ENCODE peak calls at places on chromosomes 6 and 20, in nine cellular contexts. O, H, X, E, T, A, W, I and N are unnamed samples.

GRCh38 chr6:7073082-7073783 is 34.5 kb upstream of the RREB1 start:
- DNase-seq in E (no peak), H (no peak), T (no peak), O (no peak), X (no peak), A (no peak), W (no peak), I (no peak), N (no peak)

GRCh38 chr6:138337076-138337475 is 40.6 kb upstream of the SMIM28 start:
- DNase-seq in O (no peak), H (no peak), E (no peak), I (no peak), X (no peak), A (no peak), W (no peak), T (no peak), N (no peak)

GRCh38 chr6:132812756-132813172 is 1.6 kb upstream of the RPS12 start:
- DNase-seq in X (no peak), A (no peak), T (no peak), H (no peak), I (no peak), O (no peak), E (no peak), W (no peak), N (no peak)

GRCh38 chr20:22816016-22816415 is 219.1 kb upstream of the SSTR4 start:
- DNase-seq in W (no peak), E (no peak), A (no peak), I (no peak), X (no peak), O (no peak), H (no peak), T (no peak), N (no peak)

GRCh38 chr20:22686097-22686496 is 101.7 kb upstream of the FOXA2 start:
- DNase-seq in A (no peak), H (peak; percentile 28), W (peak; percentile 7), O (no peak), T (no peak), E (no peak), X (peak; percentile 54), I (peak; percentile 73), N (peak; percentile 75)

GRCh38 chr6:4848382-4849068 is 72.3 kb downstream of the CDYL start:
- DNase-seq in T (no peak), A (no peak), O (no peak), E (no peak), I (no peak), W (peak; percentile 10), H (no peak), X (peak; percentile 21), N (no peak)

GRCh38 chr20:41524980-41525613 is 93.1 kb downstream of the CHD6 start:
- DNase-seq in O (peak; percentile 67), X (no peak), I (peak; percentile 70), H (peak; percentile 36), W (peak; percentile 63), T (no peak), A (no peak), E (no peak), N (peak; percentile 55)

GRCh38 chr20:32789896-32790750 is 27.9 kb downstream of the DNMT3B start:
- DNase-seq in I (peak; percentile 79), O (peak; percentile 64), A (peak; percentile 60), E (no peak), H (peak; percentile 55), X (peak; percentile 81), T (peak; percentile 63), W (peak; percentile 90), N (peak; percentile 93)

GRCh38 chr6:129133770-129134192 is 250.8 kb downstream of the LAMA2 start:
- DNase-seq in X (no peak), H (no peak), A (no peak), I (no peak), W (no peak), E (no peak), O (no peak), T (no peak), N (peak; percentile 47)

GRCh38 chr6:132132911-132133639 is 181.9 kb upstream of the CCN2 start:
- DNase-seq in X (no peak), T (no peak), O (no peak), A (no peak), E (no peak), W (no peak), H (peak; percentile 16), I (no peak), N (peak; percentile 40)

GRCh38 chr6:160679402-160679769 is 15.3 kb upstream of the LPA start:
- DNase-seq in I (no peak), T (no peak), W (no peak), H (no peak), A (no peak), X (peak; percentile 77), O (no peak), E (no peak), N (no peak)

GRCh38 chr6:75526502-75527127 is 33.0 kb upstream of the FILIP1 start:
- DNase-seq in T (peak; percentile 20), H (no peak), I (peak; percentile 65), X (peak; percentile 51), A (peak; percentile 35), E (peak; percentile 36), W (peak; percentile 77), O (no peak), N (peak; percentile 66)

GRCh38 chr20:52190437-52191131 is 995 bp downstream of the ZFP64 start:
- DNase-seq in O (no peak), E (no peak), H (no peak), W (peak; percentile 61), A (no peak), I (no peak), T (peak; percentile 20), X (peak; percentile 34), N (peak; percentile 58)

GRCh38 chr20:50855498-50856474 is 60.9 kb downstream of the BCAS4 start:
- DNase-seq in O (no peak), T (no peak), H (no peak), W (peak; percentile 51), A (no peak), X (no peak), E (no peak), I (no peak), N (no peak)

GRCh38 chr6:141077355-141078333 is 1055.1 kb upstream of the GJE1 start:
- DNase-seq in H (no peak), X (peak; percentile 26), O (no peak), W (peak; percentile 32), E (no peak), T (no peak), A (no peak), I (no peak), N (no peak)

GRCh38 chr6:42545226-42545773 is 18.5 kb upstream of the UBR2 start:
- DNase-seq in A (no peak), O (no peak), X (no peak), T (no peak), I (no peak), E (no peak), H (no peak), W (no peak), N (no peak)

GRCh38 chr6:11978169-11978987 is 33.7 kb upstream of the HIVEP1 start:
- DNase-seq in O (no peak), W (no peak), H (no peak), E (no peak), X (no peak), T (no peak), A (no peak), I (no peak), N (no peak)

GRCh38 chr20:62875419-62876355 is 14.1 kb upstream of the TCFL5 start:
- DNase-seq in X (peak; percentile 71), O (peak; percentile 74), A (no peak), I (peak; percentile 91), T (no peak), W (peak; percentile 88), H (peak; percentile 55), E (peak; percentile 76), N (peak; percentile 90)

GRCh38 chr6:98470821-98471220 is 363.6 kb upstream of the POU3F2 start:
- DNase-seq in T (no peak), E (no peak), O (no peak), W (no peak), A (no peak), H (no peak), I (no peak), X (no peak), N (no peak)

GRCh38 chr6:116482780-116483179 is 21.6 kb downstream of the CALHM6 start:
- DNase-seq in O (no peak), W (no peak), X (no peak), E (no peak), I (no peak), T (no peak), H (no peak), A (no peak), N (no peak)

GRCh38 chr6:25027221-25027916 is 91.6 kb upstream of the RIPOR2 start:
- DNase-seq in T (peak; percentile 52), W (no peak), A (peak; percentile 71), O (no peak), X (no peak), I (no peak), H (no peak), E (no peak), N (no peak)

GRCh38 chr6:164561656-164562055 is 747.7 kb downstream of the C6orf118 start:
- DNase-seq in A (no peak), W (no peak), O (no peak), T (no peak), X (no peak), H (no peak), I (no peak), E (no peak), N (no peak)

GRCh38 chr6:74070091-74070490 is 374.1 kb downstream of the CD109 start:
- DNase-seq in A (no peak), T (no peak), I (no peak), H (no peak), W (no peak), O (no peak), X (no peak), E (no peak), N (peak; percentile 61)

GRCh38 chr6:155959898-155960297 is 504.3 kb upstream of the NOX3 start:
- DNase-seq in W (peak; percentile 13), H (no peak), O (no peak), E (no peak), A (no peak), I (no peak), X (no peak), T (no peak), N (no peak)

GRCh38 chr6:126804255-126805064 is 314.0 kb upstream of the RSPO3 start:
- DNase-seq in H (no peak), T (no peak), E (no peak), X (peak; percentile 25), W (peak; percentile 32), O (no peak), I (no peak), A (no peak), N (peak; percentile 61)

GRCh38 chr6:162942860-162943259 is 215.1 kb downstream of the PACRG start:
- DNase-seq in H (no peak), I (no peak), E (no peak), O (no peak), W (no peak), T (no peak), X (no peak), A (no peak), N (no peak)